ENCODE peak calls at places on chromosomes 3 and 15, in five cellular contexts. O, F, U, P and I are unnamed samples.

GRCh38 chr3:47464603-47465002 is 11.1 kb downstream of the SCAP start:
- DNase-seq in O (no peak), P (no peak), F (no peak), U (no peak), I (no peak)

GRCh38 chr3:187131981-187132380 is 7.3 kb downstream of the RPL39L start:
- DNase-seq in O (no peak), P (peak), U (no peak), F (no peak), I (no peak)

GRCh38 chr15:70140543-70141375 is 43.0 kb upstream of the TLE3 start:
- DNase-seq in U (no peak), F (no peak), O (no peak), P (peak), I (no peak)

GRCh38 chr3:31699309-31699953 is 166.7 kb downstream of the STT3B start:
- DNase-seq in O (no peak), U (no peak), P (no peak), F (no peak), I (no peak)

GRCh38 chr3:157360044-157360443 is 76.6 kb upstream of the PTX3 start:
- DNase-seq in F (peak), P (peak), U (no peak), O (no peak), I (no peak)

GRCh38 chr3:139113231-139113749 is 68.6 kb upstream of the PRR23C start:
- DNase-seq in P (no peak), U (no peak), F (no peak), O (no peak), I (no peak)

GRCh38 chr3:13542142-13542541 is 6.8 kb upstream of the FBLN2 start:
- DNase-seq in F (no peak), U (no peak), P (no peak), O (no peak), I (no peak)

GRCh38 chr3:15645740-15646490 is 44.4 kb downstream of the BTD start:
- DNase-seq in U (no peak), P (peak), O (no peak), F (peak), I (peak)

GRCh38 chr3:134663646-134664456 is 13.0 kb upstream of the KY start:
- DNase-seq in F (no peak), O (no peak), U (no peak), P (peak), I (peak)

GRCh38 chr3:143155756-143156155 is 36.2 kb downstream of the CHST2 start:
- DNase-seq in F (no peak), U (no peak), O (no peak), P (no peak), I (no peak)

GRCh38 chr3:140499114-140499757 is 178.6 kb upstream of the TRIM42 start:
- DNase-seq in F (peak), U (no peak), P (no peak), O (no peak), I (no peak)

GRCh38 chr15:58086479-58086878 is 21.0 kb upstream of the ALDH1A2 start:
- DNase-seq in O (no peak), F (no peak), U (no peak), P (peak), I (no peak)

GRCh38 chr3:17057316-17057715 is 172.6 kb downstream of the PLCL2 start:
- DNase-seq in U (no peak), O (no peak), P (peak), F (no peak), I (no peak)

GRCh38 chr3:172982731-172983364 is 158.2 kb downstream of the SPATA16 start:
- DNase-seq in P (no peak), U (no peak), O (no peak), F (no peak), I (no peak)

GRCh38 chr3:195236076-195236798 is 34.7 kb downstream of the XXYLT1 start:
- DNase-seq in P (no peak), O (peak), F (peak), U (no peak), I (no peak)

GRCh38 chr15:48076454-48076853 is 44.3 kb upstream of the SLC24A5 start:
- DNase-seq in O (no peak), U (no peak), F (peak), P (no peak), I (no peak)

GRCh38 chr3:184679056-184679502 is 32.8 kb downstream of the MAGEF1 start:
- DNase-seq in F (no peak), U (peak), P (no peak), O (no peak), I (no peak)

GRCh38 chr3:69082805-69083204 is 1.9 kb upstream of the ARL6IP5 start:
- DNase-seq in O (no peak), P (peak), U (no peak), F (no peak), I (no peak)

GRCh38 chr15:70303981-70304380 is 206.3 kb upstream of the TLE3 start:
- DNase-seq in F (no peak), O (no peak), P (no peak), U (no peak), I (no peak)

GRCh38 chr15:101386006-101386405 is 91.0 kb upstream of the SNRPA1 start:
- DNase-seq in O (peak), U (no peak), P (no peak), F (no peak), I (no peak)

GRCh38 chr15:87703238-87704111 is 553.1 kb downstream of the NTRK3 start:
- DNase-seq in F (no peak), U (no peak), P (no peak), O (no peak), I (no peak)

GRCh38 chr3:195175076-195175475 is 95.9 kb downstream of the XXYLT1 start:
- DNase-seq in F (no peak), P (no peak), U (no peak), O (no peak), I (no peak)

GRCh38 chr15:77901251-77901881 is 176.1 kb downstream of the TBC1D2B start:
- DNase-seq in U (no peak), O (peak), P (no peak), F (no peak), I (no peak)

GRCh38 chr15:74044267-74045110 is 37.9 kb downstream of the GOLGA6A start:
- DNase-seq in F (peak), P (no peak), O (no peak), U (peak), I (no peak)

GRCh38 chr3:8838239-8838638 is 68.8 kb upstream of the OXTR start:
- DNase-seq in F (no peak), O (no peak), U (no peak), P (no peak), I (no peak)

GRCh38 chr3:24303057-24303754 is 191.4 kb downstream of the THRB start:
- DNase-seq in F (no peak), O (no peak), U (no peak), P (no peak), I (no peak)

DNA sequence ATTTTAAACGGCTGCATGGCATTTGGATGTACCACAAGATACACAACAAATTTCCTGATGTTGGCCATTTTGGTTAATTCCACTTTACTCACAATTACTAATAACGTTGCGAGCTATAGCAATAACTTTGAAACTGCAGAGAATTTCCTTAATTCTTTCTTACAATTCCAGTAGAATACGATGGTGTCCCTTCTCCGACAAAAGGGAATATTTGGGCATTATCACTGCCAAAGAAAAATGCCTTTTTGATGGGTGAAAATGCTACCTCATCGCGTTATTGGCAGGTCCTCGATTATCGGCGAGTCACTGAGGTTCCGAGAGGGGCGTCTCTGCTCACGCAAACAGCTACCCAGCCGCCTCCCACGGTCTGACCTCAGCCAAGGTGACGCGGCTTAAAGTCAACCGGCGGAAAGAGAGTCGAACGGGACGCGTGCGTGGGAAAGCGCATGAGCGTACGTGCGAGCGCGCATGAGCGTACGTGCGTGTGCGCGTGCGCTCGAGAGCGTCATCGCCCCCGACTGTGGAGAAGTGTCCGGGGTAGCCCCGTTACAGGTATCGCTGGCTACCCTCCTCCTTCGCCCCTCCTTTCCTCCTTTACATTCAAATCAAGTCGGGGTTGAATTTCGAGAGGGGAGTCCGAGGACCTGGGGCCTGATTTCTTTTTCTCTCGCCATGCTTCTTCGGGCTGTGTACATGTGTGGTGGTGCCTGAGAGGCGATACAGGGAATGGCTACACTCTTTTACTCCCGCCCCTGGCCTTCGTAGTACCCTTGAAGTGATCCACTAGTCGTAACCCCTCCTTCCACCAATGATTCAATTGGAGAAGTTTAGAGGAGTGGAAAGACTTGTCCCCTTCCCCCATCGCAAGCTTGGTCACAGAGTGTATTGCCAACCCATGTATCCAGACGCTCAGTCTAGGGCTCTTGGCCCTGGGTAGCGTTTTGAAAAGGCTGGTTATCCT is at the start of gene OXSM:
- DNase-seq in P (peak), F (peak), U (peak), O (peak), I (peak)
- TF ChIP-seq POLR2A in P (peak), F (peak), U (no peak), O (peak), I (no peak)

DNA sequence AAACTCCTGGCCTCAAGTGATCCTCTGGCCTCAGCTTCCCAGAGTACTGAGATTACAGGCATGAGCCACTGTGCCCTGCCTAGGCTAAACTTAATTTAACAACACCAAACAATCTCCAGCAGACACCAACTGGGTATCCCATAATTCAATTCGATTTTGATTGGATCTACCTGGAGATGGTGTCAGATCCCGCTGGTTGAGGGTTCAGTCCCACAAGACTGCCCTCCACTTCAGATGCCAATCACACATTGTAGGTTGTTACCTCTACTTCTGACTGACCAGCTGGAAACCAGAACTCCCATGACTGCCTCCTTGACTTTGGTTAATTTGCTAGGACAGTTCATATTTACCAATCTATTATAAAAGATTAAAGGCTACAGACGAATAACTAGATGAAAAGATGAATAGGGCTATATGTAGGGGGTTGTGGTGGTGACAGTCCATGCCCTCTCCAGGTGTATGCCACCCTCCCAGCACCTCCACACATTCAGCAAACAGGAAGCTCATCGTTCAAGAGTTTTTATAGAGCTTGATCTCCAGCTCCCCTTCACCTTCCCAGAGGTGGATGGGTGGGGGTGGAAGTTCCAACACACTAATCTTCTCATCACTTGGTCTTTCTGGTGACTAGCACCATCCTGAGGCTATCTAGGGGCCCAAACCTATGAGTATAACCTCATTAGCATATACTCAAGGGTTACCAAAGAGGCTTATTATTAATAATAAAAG is 9.3 kb downstream of the B2M start:
- DNase-seq in O (no peak), F (no peak), U (no peak), P (no peak), I (no peak)
- TF ChIP-seq POLR2A in O (no peak), F (peak), U (no peak), P (no peak), I (no peak)

DNA sequence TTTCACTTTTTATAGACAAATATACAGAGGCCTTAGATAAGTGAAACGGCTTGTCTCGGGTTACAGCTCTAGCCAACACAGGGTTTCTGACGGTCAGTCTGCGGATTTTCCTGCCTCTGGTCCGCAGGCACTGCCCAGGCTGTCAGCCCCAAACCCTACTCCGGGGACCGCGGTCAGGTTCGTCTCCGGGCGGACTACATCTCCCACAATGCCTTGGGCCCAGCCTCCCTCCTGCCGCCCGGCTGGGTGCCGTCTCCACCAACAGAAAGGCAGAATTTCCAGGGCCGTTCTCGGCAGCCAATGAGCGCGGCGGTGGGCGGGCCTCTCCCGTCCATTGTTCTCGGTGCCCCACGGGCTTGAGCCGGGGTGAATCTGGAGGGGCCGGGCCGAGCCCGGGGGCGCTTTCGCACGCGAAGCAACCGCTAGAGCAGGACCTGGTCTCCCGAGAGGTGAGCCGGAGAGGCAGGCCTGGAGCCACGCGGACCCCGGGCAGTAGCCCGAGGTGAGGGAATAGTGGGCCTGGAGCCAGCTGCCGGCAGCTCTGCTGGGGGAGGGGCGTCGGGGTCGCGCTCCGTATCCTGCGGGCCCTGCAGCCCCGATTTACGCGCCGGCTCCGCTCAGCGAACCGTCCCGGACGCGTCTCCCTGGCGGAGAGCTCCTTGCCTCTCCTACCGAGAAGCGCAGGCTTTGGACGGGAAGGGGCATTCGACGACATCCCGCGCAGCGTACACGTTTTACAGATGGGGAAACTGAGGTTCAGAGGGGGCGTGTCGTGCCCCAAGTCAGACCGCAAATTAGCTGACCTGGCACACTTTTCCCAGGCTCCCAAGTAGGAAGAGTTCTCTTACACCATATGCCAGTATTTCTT is at the start of gene ZSCAN2:
- DNase-seq in U (peak), F (peak), P (peak), O (peak), I (peak)
- TF ChIP-seq POLR2A in U (no peak), F (peak), P (no peak), O (no peak), I (no peak)

DNA sequence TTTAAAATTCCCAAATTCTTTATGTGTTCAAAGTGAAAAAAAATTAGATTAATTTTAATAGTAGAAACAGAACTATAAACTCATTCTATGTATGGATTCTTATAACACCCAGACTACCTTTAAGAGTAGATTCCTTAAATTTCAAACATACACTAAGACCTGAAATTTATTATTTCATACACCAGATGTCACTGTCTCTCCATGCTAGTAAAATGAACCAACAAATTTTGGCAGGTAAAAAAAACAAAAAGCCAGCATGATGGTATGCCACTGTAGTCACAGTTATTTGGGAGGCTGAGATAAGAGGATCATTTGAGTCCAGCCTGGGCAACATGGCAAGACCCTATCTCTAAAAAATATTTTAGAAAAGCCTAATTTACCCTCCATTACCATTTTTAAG is 461.3 kb upstream of the NAALADL2 start:
- DNase-seq in P (peak), U (no peak), F (no peak), O (no peak), I (no peak)
- TF ChIP-seq POLR2A in P (no peak), U (no peak), F (no peak), O (no peak), I (no peak)

GRCh38 chr15:99099661-99100060 is 5.2 kb upstream of the SYNM start:
- DNase-seq in P (no peak), F (no peak), O (no peak), U (no peak), I (no peak)

GRCh38 chr15:99101501-99101900 is 3.4 kb upstream of the SYNM start:
- DNase-seq in U (no peak), F (no peak), P (no peak), O (no peak), I (no peak)

GRCh38 chr15:99102332-99103235 is 2.3 kb upstream of the SYNM start:
- DNase-seq in F (no peak), P (no peak), O (peak), U (no peak), I (peak)

GRCh38 chr15:99098991-99099390 is 5.9 kb upstream of the SYNM start:
- DNase-seq in P (no peak), U (no peak), O (no peak), F (no peak), I (no peak)

GRCh38 chr15:99100245-99101173 is 4.4 kb upstream of the SYNM start:
- DNase-seq in P (peak), O (peak), U (peak), F (peak), I (no peak)
- TF ChIP-seq POLR2A in P (no peak), O (no peak), U (no peak), F (no peak), I (no peak)

DNA sequence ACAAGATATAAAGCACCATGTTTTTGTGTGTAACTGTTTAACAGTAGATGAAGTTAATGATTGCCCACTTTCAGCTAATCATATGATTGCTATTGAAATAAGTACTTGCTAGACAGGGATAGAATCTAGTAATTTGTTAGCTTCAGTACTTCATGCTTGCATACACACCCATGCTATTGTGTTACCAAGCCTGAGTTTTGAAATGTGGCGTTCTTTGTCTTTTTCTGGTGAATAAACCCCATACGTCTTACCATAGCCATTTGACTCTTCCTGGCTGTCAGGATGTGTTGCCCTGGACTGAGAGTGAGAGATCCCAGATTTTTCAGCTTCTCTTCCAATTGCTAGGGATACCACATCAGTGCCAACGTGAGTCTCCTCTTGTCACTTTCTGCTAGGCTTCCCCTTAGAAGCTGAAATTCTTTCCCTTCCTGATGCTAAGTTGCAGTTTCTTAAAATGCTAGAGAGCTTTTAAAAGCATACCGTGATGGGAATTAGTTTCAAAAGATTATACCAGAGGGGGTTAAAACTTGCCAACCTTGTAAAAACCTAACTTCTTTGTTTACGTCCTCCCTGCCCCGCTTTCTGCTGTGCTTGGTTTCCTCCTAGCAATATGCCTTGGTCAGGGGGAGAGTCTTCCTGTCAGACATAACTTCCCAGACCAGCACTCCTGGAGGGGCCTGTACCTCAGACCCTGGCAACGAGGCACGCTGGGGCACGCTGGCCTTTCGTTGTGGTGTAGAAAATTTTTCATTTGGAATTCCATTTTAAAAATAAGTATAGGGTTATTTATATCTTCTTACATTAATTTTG is 62.9 kb upstream of the ULK4 start:
- DNase-seq in U (peak), F (no peak), O (no peak), P (no peak), I (no peak)
- TF ChIP-seq POLR2A in U (no peak), F (no peak), O (no peak), P (no peak), I (no peak)

GRCh38 chr15:84985158-84985557 is 3.5 kb downstream of the PDE8A start:
- DNase-seq in P (peak), O (no peak), U (no peak), F (no peak), I (no peak)

GRCh38 chr15:84981711-84982300 is at the start of gene PDE8A:
- DNase-seq in P (peak), U (peak), F (peak), O (no peak), I (peak)

GRCh38 chr15:84982301-84982920 is 755 bp downstream of the PDE8A start:
- DNase-seq in U (peak), F (peak), P (peak), O (peak), I (peak)

GRCh38 chr15:84983299-84983698 is 1.6 kb downstream of the PDE8A start:
- DNase-seq in F (no peak), U (no peak), P (no peak), O (no peak), I (no peak)

GRCh38 chr15:84983711-84984110 is 2.1 kb downstream of the PDE8A start:
- DNase-seq in F (no peak), O (no peak), P (peak), U (no peak), I (no peak)
- TF ChIP-seq POLR2A in F (no peak), O (no peak), P (no peak), U (no peak), I (no peak)

DNA sequence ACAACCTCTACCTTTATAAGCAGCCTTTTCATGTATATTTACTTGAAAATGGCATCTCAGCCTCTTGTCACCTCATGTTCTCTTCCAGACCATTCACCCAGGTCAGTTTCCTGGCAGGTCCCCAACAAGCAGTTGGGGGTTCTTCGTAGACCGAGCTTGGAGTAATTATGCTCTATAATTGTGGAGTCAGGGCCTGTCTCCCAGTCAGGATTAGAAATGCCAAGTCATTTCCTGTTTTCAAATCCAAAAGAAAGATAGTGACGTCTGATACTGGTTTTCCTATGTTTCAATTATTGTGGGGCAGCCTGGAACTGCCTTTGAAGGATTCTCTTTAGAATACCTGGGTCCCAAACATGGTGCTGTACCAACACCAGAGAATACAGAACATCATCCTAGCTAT is 430.6 kb downstream of the MECOM start:
- DNase-seq in F (no peak), U (no peak), O (no peak), P (peak), I (no peak)
- TF ChIP-seq POLR2A in F (no peak), U (no peak), O (no peak), P (no peak), I (no peak)